ENCODE peak calls at places on chromosome 21, in four cellular contexts. O is stimulated activated CD4-positive, alpha-beta T cell treated with anti-CD3 and anti-CD28 coated beads, Interleukin-1b, Interleukin-23, amount 100 ng/mL, for 1 hour; E is NCI-H524 treated with DMSO at 0.1 percent for 48 hours; I is endothelial cell of umbilical vein. J is an unnamed sample.

GRCh38 chr21:15825699-15826098 is 95.9 kb downstream of the USP25 start:
- DNase-seq in I (no peak), O (no peak), E (no peak), J (no peak)

GRCh38 chr21:39116761-39117425 is 66.4 kb downstream of the PSMG1 start:
- DNase-seq in E (no peak), O (no peak), I (no peak), J (no peak)

GRCh38 chr21:39663066-39663465 is 50.3 kb downstream of the B3GALT5 start:
- DNase-seq in I (no peak), E (no peak), O (no peak), J (no peak)

GRCh38 chr21:23695449-23695848 is 1911.8 kb downstream of the MRPL39 start:
- DNase-seq in E (no peak), I (no peak), O (no peak), J (no peak)

GRCh38 chr21:28442624-28443023 is 550.1 kb downstream of the LTN1 start:
- DNase-seq in I (no peak), E (no peak), O (no peak), J (no peak)

GRCh38 chr21:29133796-29134195 is 3.4 kb downstream of the MAP3K7CL start:
- DNase-seq in E (no peak), I (no peak), O (no peak), J (peak; percentile 33)

GRCh38 chr21:34154878-34155277 is 81.5 kb downstream of the MRPS6 start:
- DNase-seq in I (no peak), E (no peak), O (no peak), J (no peak)

GRCh38 chr21:26157842-26158241 is 12.7 kb downstream of the APP start:
- DNase-seq in O (no peak), E (no peak), I (no peak), J (no peak)

GRCh38 chr21:42570841-42571387 is 57.3 kb downstream of the SLC37A1 start:
- DNase-seq in O (no peak), I (no peak), E (no peak), J (no peak)

GRCh38 chr21:46114963-46115362 is 17.1 kb downstream of the COL6A2 start:
- DNase-seq in I (no peak), E (no peak), O (no peak), J (no peak)

GRCh38 chr21:45642122-45642813 is 1.3 kb upstream of the PCBP3 start:
- DNase-seq in O (no peak), I (no peak), E (no peak), J (no peak)